ENCODE peak calls at places on chromosomes 12 and 14, in four cellular contexts. One of them, this sample, is unnamed.

GRCh38 chr12:25152055-25152454 is 42.9 kb downstream of the DNAI7 start:
- DNase-seq in GM12878: no peak
- DNase-seq in HepG2: no peak
- DNase-seq in K562: no peak
- DNase-seq in this sample: no peak

GRCh38 chr14:53927171-53927570 is 29.5 kb downstream of the BMP4 start:
- DNase-seq in HepG2: peak
- DNase-seq in K562: no peak
- DNase-seq in GM12878: no peak
- DNase-seq in this sample: no peak

GRCh38 chr14:51298895-51299294 is 58.8 kb downstream of the TMX1 start:
- DNase-seq in GM12878: no peak
- DNase-seq in HepG2: no peak
- DNase-seq in K562: no peak
- DNase-seq in this sample: no peak

GRCh38 chr14:24310666-24311604 is at the start of gene LTB4R:
- DNase-seq in HepG2: no peak
- DNase-seq in K562: no peak
- DNase-seq in GM12878: no peak
- DNase-seq in this sample: no peak

GRCh38 chr14:22993517-22993916 is 11.2 kb upstream of the AJUBA start:
- DNase-seq in GM12878: no peak
- DNase-seq in K562: no peak
- DNase-seq in HepG2: no peak
- DNase-seq in this sample: no peak

GRCh38 chr12:106051853-106052531 is 86.8 kb downstream of the NUAK1 start:
- DNase-seq in GM12878: no peak
- DNase-seq in HepG2: no peak
- DNase-seq in K562: no peak
- DNase-seq in this sample: no peak

GRCh38 chr12:77847665-77848431 is 17.2 kb downstream of the NAV3 start:
- DNase-seq in GM12878: peak
- DNase-seq in K562: no peak
- DNase-seq in HepG2: no peak
- DNase-seq in this sample: no peak

GRCh38 chr12:105570944-105571343 is 240.5 kb downstream of the C12orf75 start:
- DNase-seq in K562: no peak
- DNase-seq in GM12878: no peak
- DNase-seq in HepG2: no peak
- DNase-seq in this sample: no peak

GRCh38 chr14:79841433-79841832 is 369.9 kb downstream of the DIO2 start:
- DNase-seq in HepG2: no peak
- DNase-seq in K562: no peak
- DNase-seq in GM12878: no peak
- DNase-seq in this sample: no peak

GRCh38 chr14:103519043-103519836 is 3.4 kb downstream of the CKB start:
- DNase-seq in GM12878: no peak
- DNase-seq in HepG2: no peak
- DNase-seq in K562: peak
- DNase-seq in this sample: no peak

GRCh38 chr12:67386869-67387570 is 117.9 kb downstream of the CAND1 start:
- DNase-seq in HepG2: no peak
- DNase-seq in GM12878: no peak
- DNase-seq in K562: no peak
- DNase-seq in this sample: no peak

GRCh38 chr12:263574-263973 is 938 bp upstream of the SLC6A13 start:
- DNase-seq in GM12878: no peak
- DNase-seq in K562: no peak
- DNase-seq in HepG2: no peak
- DNase-seq in this sample: peak

GRCh38 chr12:47091009-47091408 is 11.2 kb upstream of the AMIGO2 start:
- DNase-seq in GM12878: no peak
- DNase-seq in K562: no peak
- DNase-seq in HepG2: no peak
- DNase-seq in this sample: no peak

GRCh38 chr14:69087061-69087461 is 65.9 kb downstream of the DCAF5 start:
- DNase-seq in K562: no peak
- DNase-seq in HepG2: no peak
- DNase-seq in GM12878: no peak
- DNase-seq in this sample: no peak

GRCh38 chr14:21668377-21668776 is 5.2 kb downstream of the OR4E1 start:
- DNase-seq in K562: no peak
- DNase-seq in GM12878: no peak
- DNase-seq in HepG2: peak
- DNase-seq in this sample: peak

GRCh38 chr12:91142184-91142583 is 30.9 kb upstream of the LUM start:
- DNase-seq in GM12878: no peak
- DNase-seq in HepG2: no peak
- DNase-seq in K562: no peak
- DNase-seq in this sample: no peak

GRCh38 chr14:48582938-48583337 is 907.5 kb upstream of the MDGA2 start:
- DNase-seq in K562: no peak
- DNase-seq in HepG2: no peak
- DNase-seq in GM12878: no peak
- DNase-seq in this sample: no peak

GRCh38 chr12:102474438-102475064 is 5.8 kb downstream of the IGF1 start:
- DNase-seq in GM12878: no peak
- DNase-seq in HepG2: no peak
- DNase-seq in K562: peak
- DNase-seq in this sample: no peak

GRCh38 chr12:26443309-26443708 is 247.9 kb downstream of the SSPN start:
- DNase-seq in HepG2: no peak
- DNase-seq in GM12878: no peak
- DNase-seq in K562: no peak
- DNase-seq in this sample: no peak

GRCh38 chr12:50110127-50110761 is 1.8 kb upstream of the COX14 start:
- DNase-seq in K562: peak
- DNase-seq in GM12878: peak
- DNase-seq in HepG2: peak
- DNase-seq in this sample: peak

GRCh38 chr14:60051690-60052324 is 39.9 kb upstream of the PCNX4 start:
- DNase-seq in HepG2: no peak
- DNase-seq in GM12878: no peak
- DNase-seq in K562: no peak
- DNase-seq in this sample: no peak

GRCh38 chr12:26648584-26648983 is 184.4 kb downstream of the ITPR2 start:
- DNase-seq in K562: no peak
- DNase-seq in GM12878: no peak
- DNase-seq in HepG2: no peak
- DNase-seq in this sample: peak

GRCh38 chr12:111084605-111085004 is 164.2 kb upstream of the MYL2 start:
- DNase-seq in GM12878: no peak
- DNase-seq in HepG2: no peak
- DNase-seq in K562: no peak
- DNase-seq in this sample: no peak

GRCh38 chr12:1185460-1186182 is 194.6 kb downstream of the ERC1 start:
- DNase-seq in GM12878: peak
- DNase-seq in K562: no peak
- DNase-seq in HepG2: no peak
- DNase-seq in this sample: no peak

GRCh38 chr12:119594399-119594730 is 791 bp downstream of the TMEM233 start:
- DNase-seq in K562: no peak
- DNase-seq in GM12878: no peak
- DNase-seq in HepG2: no peak
- DNase-seq in this sample: no peak

GRCh38 chr12:69266045-69266635 is 26.8 kb downstream of the CPSF6 start:
- DNase-seq in GM12878: no peak
- DNase-seq in HepG2: no peak
- DNase-seq in K562: no peak
- DNase-seq in this sample: no peak

GRCh38 chr12:114694436-114695304 is 10.7 kb upstream of the TBX3 start:
- DNase-seq in K562: no peak
- DNase-seq in GM12878: no peak
- DNase-seq in HepG2: no peak
- DNase-seq in this sample: no peak

GRCh38 chr12:89504560-89505346 is 19.8 kb downstream of the GALNT4 start:
- DNase-seq in GM12878: no peak
- DNase-seq in HepG2: no peak
- DNase-seq in K562: no peak
- DNase-seq in this sample: no peak

GRCh38 chr14:69101331-69101826 is 51.5 kb downstream of the DCAF5 start:
- DNase-seq in HepG2: no peak
- DNase-seq in K562: peak
- DNase-seq in GM12878: no peak
- DNase-seq in this sample: peak

GRCh38 chr12:71639341-71639760 is 24.3 kb downstream of the ZFC3H1 start:
- DNase-seq in K562: no peak
- DNase-seq in HepG2: peak
- DNase-seq in GM12878: no peak
- DNase-seq in this sample: peak

GRCh38 chr14:105925615-105926414 is 399.4 kb downstream of the TMEM121 start:
- DNase-seq in K562: peak
- DNase-seq in HepG2: no peak
- DNase-seq in GM12878: no peak
- DNase-seq in this sample: no peak

GRCh38 chr14:34043627-34044372 is 92.9 kb upstream of the EGLN3 start:
- DNase-seq in GM12878: peak
- DNase-seq in K562: peak
- DNase-seq in HepG2: peak
- DNase-seq in this sample: peak

GRCh38 chr12:21697829-21698630 is 40.4 kb upstream of the LDHB start:
- DNase-seq in K562: no peak
- DNase-seq in GM12878: no peak
- DNase-seq in HepG2: peak
- DNase-seq in this sample: peak

DNA sequence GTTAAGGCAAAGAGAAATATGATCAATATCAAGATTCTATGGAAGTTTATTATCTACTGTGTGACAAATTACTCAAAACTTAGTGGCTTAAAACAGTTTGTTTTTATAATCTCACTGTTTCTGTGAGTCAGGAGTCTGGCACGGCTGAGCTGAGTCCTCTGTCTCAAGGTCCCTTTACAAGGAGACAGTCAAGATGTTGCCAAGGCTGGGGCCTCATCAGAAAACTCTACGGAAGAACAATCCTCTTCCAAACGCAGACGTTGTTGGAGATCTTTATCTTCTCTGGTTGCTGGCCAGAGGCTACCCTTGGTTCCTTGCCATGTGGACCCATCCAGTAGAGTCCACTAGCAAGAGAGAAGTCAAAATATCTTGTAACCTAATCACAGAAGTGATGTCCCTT is 100.6 kb upstream of the CCND2 start:
- DNase-seq in HepG2: no peak
- DNase-seq in K562: no peak
- DNase-seq in GM12878: no peak
- DNase-seq in this sample: no peak
- TF ChIP-seq POLR2AphosphoS2 in HepG2: no peak
- TF ChIP-seq POLR2AphosphoS2 in K562: no peak
- TF ChIP-seq POLR2AphosphoS2 in GM12878: no peak
- TF ChIP-seq POLR2AphosphoS2 in this sample: no peak

DNA sequence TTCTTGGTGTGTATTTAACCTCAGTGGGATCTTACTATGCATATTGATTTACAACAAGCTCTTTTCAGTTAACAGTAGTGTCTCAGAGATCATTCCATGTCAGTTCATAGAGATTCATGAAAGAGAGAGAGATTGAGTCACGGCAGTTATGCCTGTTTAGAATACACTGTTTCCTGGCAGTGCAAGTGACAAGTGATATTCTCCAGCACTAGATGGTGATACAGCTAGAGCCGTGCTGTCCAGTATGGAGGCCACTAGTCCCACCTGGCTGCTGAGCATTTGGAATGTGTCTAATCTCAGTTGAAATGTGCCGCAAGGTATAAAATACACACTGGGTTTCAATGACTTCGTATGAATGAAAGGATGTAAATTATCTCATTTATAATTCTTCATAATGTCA is 184.4 kb downstream of the SUDS3 start:
- DNase-seq in HepG2: no peak
- DNase-seq in GM12878: no peak
- DNase-seq in K562: no peak
- DNase-seq in this sample: no peak
- TF ChIP-seq EP300 in HepG2: no peak
- TF ChIP-seq EP300 in GM12878: no peak
- TF ChIP-seq EP300 in K562: no peak
- TF ChIP-seq EP300 in this sample: no peak

GRCh38 chr12:6363010-6363329 is 12.4 kb downstream of the SCNN1A start:
- DNase-seq in HepG2: no peak
- DNase-seq in GM12878: no peak
- DNase-seq in K562: no peak
- DNase-seq in this sample: no peak

GRCh38 chr12:6361834-6362233 is 13.5 kb downstream of the SCNN1A start:
- DNase-seq in GM12878: no peak
- DNase-seq in K562: no peak
- DNase-seq in HepG2: no peak
- DNase-seq in this sample: peak

GRCh38 chr12:6362383-6362782 is 13.0 kb downstream of the SCNN1A start:
- DNase-seq in K562: no peak
- DNase-seq in HepG2: no peak
- DNase-seq in GM12878: no peak
- DNase-seq in this sample: peak

GRCh38 chr12:6364037-6364360 is 11.4 kb downstream of the SCNN1A start:
- DNase-seq in K562: no peak
- DNase-seq in GM12878: no peak
- DNase-seq in HepG2: no peak
- DNase-seq in this sample: no peak

GRCh38 chr12:6363330-6364036 is 11.9 kb downstream of the SCNN1A start:
- DNase-seq in K562: peak
- DNase-seq in GM12878: no peak
- DNase-seq in HepG2: peak
- DNase-seq in this sample: peak
- TF ChIP-seq CTCF in K562: no peak
- TF ChIP-seq CTCF in GM12878: no peak
- TF ChIP-seq CTCF in HepG2: peak
- TF ChIP-seq CTCF in this sample: peak

GRCh38 chr12:51413149-51413548 is 11.5 kb upstream of the SLC4A8 start:
- DNase-seq in K562: no peak
- DNase-seq in HepG2: no peak
- DNase-seq in GM12878: no peak
- DNase-seq in this sample: no peak
- TF ChIP-seq POLR2AphosphoS2 in K562: no peak
- TF ChIP-seq POLR2AphosphoS2 in HepG2: no peak
- TF ChIP-seq POLR2AphosphoS2 in GM12878: no peak
- TF ChIP-seq POLR2AphosphoS2 in this sample: no peak

GRCh38 chr12:123445388-123446344 is 9.2 kb upstream of the RILPL2 start:
- DNase-seq in K562: no peak
- DNase-seq in HepG2: no peak
- DNase-seq in GM12878: no peak
- DNase-seq in this sample: no peak
- TF ChIP-seq EP300 in K562: no peak
- TF ChIP-seq EP300 in HepG2: no peak
- TF ChIP-seq EP300 in GM12878: no peak
- TF ChIP-seq EP300 in this sample: no peak

DNA sequence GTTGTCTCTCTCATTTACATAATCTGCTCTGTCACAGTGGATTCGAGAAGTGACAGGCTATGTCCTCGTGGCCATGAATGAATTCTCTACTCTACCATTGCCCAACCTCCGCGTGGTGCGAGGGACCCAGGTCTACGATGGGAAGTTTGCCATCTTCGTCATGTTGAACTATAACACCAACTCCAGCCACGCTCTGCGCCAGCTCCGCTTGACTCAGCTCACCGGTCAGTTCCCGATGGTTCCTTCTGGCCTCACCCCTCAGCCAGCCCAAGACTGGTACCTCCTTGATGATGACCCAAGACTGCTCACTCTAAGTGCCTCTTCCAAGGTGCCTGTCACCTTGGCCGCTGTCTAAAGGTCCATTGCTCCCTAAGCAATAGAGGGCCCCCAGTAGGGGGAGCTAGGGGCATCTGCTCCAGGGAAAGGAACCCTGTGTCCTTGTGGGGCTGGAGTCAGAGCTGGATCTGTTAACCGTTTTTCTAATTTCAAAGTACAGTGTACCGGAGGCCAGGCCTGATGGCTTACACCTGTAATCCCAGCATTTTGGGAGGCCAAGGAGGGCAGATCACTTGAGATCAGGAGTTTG is 5.1 kb downstream of the ERBB3 start:
- DNase-seq in GM12878: no peak
- DNase-seq in HepG2: no peak
- DNase-seq in K562: peak
- DNase-seq in this sample: peak
- TF ChIP-seq CTCF in GM12878: peak
- TF ChIP-seq CTCF in HepG2: peak
- TF ChIP-seq CTCF in K562: peak
- TF ChIP-seq CTCF in this sample: peak